ENCODE peak calls at places on chromosomes 6 and 20, in seven cellular contexts. One of them, this sample, is unnamed. For H3K4me1, the result is how much of the 10 kb centered on the place peaks cover.

GRCh38 chr20:14232650-14233049 is 104.8 kb downstream of the FLRT3 start:
- DNase-seq in breast epithelium: no peak
- DNase-seq in cardiac muscle cell: no peak
- DNase-seq in K562: no peak
- DNase-seq in GM12878: peak
- DNase-seq in lung: no peak
- DNase-seq in SK-N-SH: no peak
- DNase-seq in this sample: no peak

GRCh38 chr20:21622097-21622496 is 83.4 kb upstream of the PAX1 start:
- DNase-seq in SK-N-SH: no peak
- DNase-seq in K562: no peak
- DNase-seq in breast epithelium: no peak
- DNase-seq in cardiac muscle cell: no peak
- DNase-seq in GM12878: no peak
- DNase-seq in lung: no peak
- DNase-seq in this sample: no peak

GRCh38 chr6:124961784-124962611 is at the start of gene RNF217:
- DNase-seq in K562: peak
- DNase-seq in breast epithelium: no peak
- DNase-seq in cardiac muscle cell: peak
- DNase-seq in GM12878: no peak
- DNase-seq in lung: peak
- DNase-seq in SK-N-SH: peak
- DNase-seq in this sample: peak

GRCh38 chr6:133921249-133921859 is 31.7 kb upstream of the TBPL1 start:
- DNase-seq in breast epithelium: peak
- DNase-seq in K562: peak
- DNase-seq in cardiac muscle cell: peak
- DNase-seq in GM12878: no peak
- DNase-seq in SK-N-SH: peak
- DNase-seq in lung: peak
- DNase-seq in this sample: peak

GRCh38 chr20:11845311-11845710 is 72.4 kb upstream of the BTBD3 start:
- DNase-seq in GM12878: no peak
- DNase-seq in cardiac muscle cell: peak
- DNase-seq in K562: no peak
- DNase-seq in lung: no peak
- DNase-seq in SK-N-SH: no peak
- DNase-seq in breast epithelium: no peak
- DNase-seq in this sample: no peak

GRCh38 chr6:109239192-109239917 is 142.9 kb downstream of the CD164 start:
- DNase-seq in K562: peak
- DNase-seq in SK-N-SH: no peak
- DNase-seq in cardiac muscle cell: peak
- DNase-seq in breast epithelium: no peak
- DNase-seq in lung: no peak
- DNase-seq in GM12878: no peak
- DNase-seq in this sample: no peak

GRCh38 chr6:147285087-147285855 is 81.1 kb downstream of the STXBP5 start:
- DNase-seq in K562: peak
- DNase-seq in cardiac muscle cell: peak
- DNase-seq in SK-N-SH: peak
- DNase-seq in lung: no peak
- DNase-seq in GM12878: no peak
- DNase-seq in breast epithelium: no peak
- DNase-seq in this sample: no peak

GRCh38 chr20:49674383-49675352 is 39.0 kb downstream of the B4GALT5 start:
- DNase-seq in lung: no peak
- DNase-seq in GM12878: no peak
- DNase-seq in SK-N-SH: no peak
- DNase-seq in K562: no peak
- DNase-seq in breast epithelium: no peak
- DNase-seq in cardiac muscle cell: peak
- DNase-seq in this sample: no peak

GRCh38 chr6:8857160-8857559 is 421.8 kb upstream of the SLC35B3 start:
- DNase-seq in lung: no peak
- DNase-seq in breast epithelium: no peak
- DNase-seq in SK-N-SH: no peak
- DNase-seq in K562: no peak
- DNase-seq in cardiac muscle cell: no peak
- DNase-seq in GM12878: no peak
- DNase-seq in this sample: no peak

GRCh38 chr6:165448210-165448609 is 138.8 kb upstream of the C6orf118 start:
- DNase-seq in K562: no peak
- DNase-seq in breast epithelium: no peak
- DNase-seq in SK-N-SH: no peak
- DNase-seq in cardiac muscle cell: no peak
- DNase-seq in lung: no peak
- DNase-seq in GM12878: no peak
- DNase-seq in this sample: no peak

GRCh38 chr20:41200446-41201202 is 63.3 kb downstream of the PLCG1 start:
- DNase-seq in GM12878: no peak
- DNase-seq in SK-N-SH: no peak
- DNase-seq in breast epithelium: no peak
- DNase-seq in lung: no peak
- DNase-seq in cardiac muscle cell: peak
- DNase-seq in K562: no peak
- DNase-seq in this sample: no peak

DNA sequence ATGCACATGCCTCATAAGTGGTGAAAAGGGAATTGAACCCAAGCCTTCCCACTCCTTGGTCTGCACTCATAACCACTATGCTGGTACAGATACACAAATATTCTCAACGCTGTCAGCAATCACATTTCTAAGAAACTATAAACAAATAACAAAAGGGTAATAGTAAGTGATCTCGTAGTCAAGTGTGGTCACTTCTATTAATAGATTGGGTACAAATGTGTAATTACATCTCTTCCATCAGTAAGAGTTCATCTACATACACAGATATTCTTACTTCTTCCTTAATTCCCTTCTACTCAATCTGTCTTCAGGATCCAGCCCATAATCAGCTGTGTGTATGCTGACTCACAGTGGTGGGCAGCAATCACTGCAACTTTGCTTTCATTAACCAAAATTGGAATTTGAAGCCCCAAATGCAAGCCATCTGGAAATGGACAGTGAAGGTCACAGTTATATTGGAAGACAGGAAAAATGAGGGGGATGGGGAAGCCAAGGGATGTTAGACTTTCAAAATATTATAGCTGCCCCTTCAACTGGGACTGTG is 6.7 kb downstream of the PRSS35 start:
- DNase-seq in K562: no peak
- DNase-seq in SK-N-SH: peak
- DNase-seq in breast epithelium: no peak
- DNase-seq in GM12878: no peak
- DNase-seq in cardiac muscle cell: peak
- DNase-seq in lung: no peak
- DNase-seq in this sample: no peak
- TF ChIP-seq CTCF in K562: peak
- TF ChIP-seq CTCF in SK-N-SH: peak
- TF ChIP-seq CTCF in breast epithelium: no peak
- TF ChIP-seq CTCF in GM12878: peak
- TF ChIP-seq CTCF in cardiac muscle cell: peak
- TF ChIP-seq CTCF in lung: no peak
- TF ChIP-seq CTCF in this sample: no peak

GRCh38 chr6:157996918-157997702 is 15.4 kb downstream of the SYNJ2 start:
- DNase-seq in cardiac muscle cell: no peak
- DNase-seq in SK-N-SH: no peak
- DNase-seq in K562: peak
- DNase-seq in GM12878: no peak
- DNase-seq in breast epithelium: no peak
- DNase-seq in lung: no peak
- DNase-seq in this sample: peak
- H3K4me1 ChIP-seq in cardiac muscle cell: under half
- H3K4me1 ChIP-seq in SK-N-SH: under half
- H3K4me1 ChIP-seq in K562: under half
- H3K4me1 ChIP-seq in GM12878: under half
- H3K4me1 ChIP-seq in breast epithelium: under half
- H3K4me1 ChIP-seq in lung: under half
- H3K4me1 ChIP-seq in this sample: half or more

GRCh38 chr6:37987559-37987958 is 168.0 kb downstream of the ZFAND3 start:
- DNase-seq in lung: no peak
- DNase-seq in cardiac muscle cell: no peak
- DNase-seq in K562: no peak
- DNase-seq in SK-N-SH: no peak
- DNase-seq in GM12878: no peak
- DNase-seq in breast epithelium: no peak
- DNase-seq in this sample: no peak
- TF ChIP-seq CTCF in lung: no peak
- TF ChIP-seq CTCF in cardiac muscle cell: no peak
- TF ChIP-seq CTCF in K562: no peak
- TF ChIP-seq CTCF in SK-N-SH: no peak
- TF ChIP-seq CTCF in GM12878: no peak
- TF ChIP-seq CTCF in breast epithelium: no peak
- TF ChIP-seq CTCF in this sample: no peak

GRCh38 chr6:31467151-31467550 is 30.8 kb upstream of the MICB start:
- DNase-seq in GM12878: no peak
- DNase-seq in breast epithelium: no peak
- DNase-seq in lung: no peak
- DNase-seq in cardiac muscle cell: no peak
- DNase-seq in K562: no peak
- DNase-seq in SK-N-SH: no peak
- DNase-seq in this sample: no peak

GRCh38 chr6:31466466-31466865 is 31.5 kb upstream of the MICB start:
- DNase-seq in cardiac muscle cell: no peak
- DNase-seq in breast epithelium: no peak
- DNase-seq in GM12878: no peak
- DNase-seq in SK-N-SH: no peak
- DNase-seq in K562: no peak
- DNase-seq in lung: no peak
- DNase-seq in this sample: no peak

GRCh38 chr6:31465718-31466117 is 32.2 kb upstream of the MICB start:
- DNase-seq in breast epithelium: no peak
- DNase-seq in SK-N-SH: no peak
- DNase-seq in K562: no peak
- DNase-seq in lung: no peak
- DNase-seq in cardiac muscle cell: no peak
- DNase-seq in GM12878: no peak
- DNase-seq in this sample: no peak

GRCh38 chr6:31470801-31471200 is 27.1 kb upstream of the MICB start:
- DNase-seq in GM12878: no peak
- DNase-seq in K562: no peak
- DNase-seq in SK-N-SH: no peak
- DNase-seq in breast epithelium: no peak
- DNase-seq in lung: no peak
- DNase-seq in cardiac muscle cell: no peak
- DNase-seq in this sample: no peak

GRCh38 chr6:31468316-31468715 is 29.6 kb upstream of the MICB start:
- DNase-seq in cardiac muscle cell: peak
- DNase-seq in lung: no peak
- DNase-seq in K562: no peak
- DNase-seq in GM12878: no peak
- DNase-seq in breast epithelium: no peak
- DNase-seq in SK-N-SH: no peak
- DNase-seq in this sample: no peak
- H3K4me1 ChIP-seq in cardiac muscle cell: under half
- H3K4me1 ChIP-seq in lung: under half
- H3K4me1 ChIP-seq in K562: under half
- H3K4me1 ChIP-seq in GM12878: under half
- H3K4me1 ChIP-seq in breast epithelium: under half
- H3K4me1 ChIP-seq in SK-N-SH: under half
- H3K4me1 ChIP-seq in this sample: under half

DNA sequence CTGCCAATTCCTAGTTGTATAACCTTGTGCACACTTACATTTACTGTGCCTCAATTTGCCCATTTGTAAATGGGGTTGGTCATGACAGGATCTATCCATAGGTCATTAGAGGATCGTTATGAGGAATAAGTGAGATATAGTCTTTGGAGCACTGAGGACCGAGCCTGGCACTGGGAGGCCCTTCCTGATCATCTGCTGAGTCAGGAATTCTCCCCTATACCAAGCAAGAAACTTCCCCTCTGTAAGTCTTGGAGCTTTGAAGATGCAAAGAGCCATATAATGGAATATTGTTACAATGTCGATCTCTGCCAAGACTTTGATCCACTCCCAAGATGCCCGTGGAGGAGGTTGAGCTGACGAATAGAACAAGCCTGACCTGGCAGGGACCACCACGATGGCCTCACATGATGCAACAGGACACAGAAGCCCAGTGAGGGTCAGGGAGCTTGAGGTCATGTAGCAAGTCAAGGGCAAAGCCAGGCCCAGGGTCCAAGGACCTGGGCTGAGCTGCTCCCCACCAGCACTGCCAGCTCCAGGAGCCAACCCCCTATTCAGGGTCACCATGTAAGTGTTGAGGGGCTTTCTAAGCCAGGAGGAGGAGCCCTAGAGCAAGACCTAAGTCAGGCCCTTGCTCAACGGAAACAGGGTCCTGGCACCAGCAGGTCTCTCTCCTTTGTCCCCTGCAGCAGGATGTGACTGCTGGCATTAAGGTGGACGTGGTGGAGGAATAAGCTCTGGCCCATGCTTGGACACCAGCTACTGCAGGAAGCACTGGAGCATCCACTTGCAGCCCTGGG is 16.7 kb downstream of the PDRG1 start:
- DNase-seq in K562: no peak
- DNase-seq in lung: no peak
- DNase-seq in SK-N-SH: peak
- DNase-seq in GM12878: no peak
- DNase-seq in cardiac muscle cell: no peak
- DNase-seq in breast epithelium: no peak
- DNase-seq in this sample: no peak
- TF ChIP-seq CTCF in K562: peak
- TF ChIP-seq CTCF in lung: no peak
- TF ChIP-seq CTCF in SK-N-SH: no peak
- TF ChIP-seq CTCF in GM12878: no peak
- TF ChIP-seq CTCF in cardiac muscle cell: no peak
- TF ChIP-seq CTCF in breast epithelium: no peak
- TF ChIP-seq CTCF in this sample: no peak

DNA sequence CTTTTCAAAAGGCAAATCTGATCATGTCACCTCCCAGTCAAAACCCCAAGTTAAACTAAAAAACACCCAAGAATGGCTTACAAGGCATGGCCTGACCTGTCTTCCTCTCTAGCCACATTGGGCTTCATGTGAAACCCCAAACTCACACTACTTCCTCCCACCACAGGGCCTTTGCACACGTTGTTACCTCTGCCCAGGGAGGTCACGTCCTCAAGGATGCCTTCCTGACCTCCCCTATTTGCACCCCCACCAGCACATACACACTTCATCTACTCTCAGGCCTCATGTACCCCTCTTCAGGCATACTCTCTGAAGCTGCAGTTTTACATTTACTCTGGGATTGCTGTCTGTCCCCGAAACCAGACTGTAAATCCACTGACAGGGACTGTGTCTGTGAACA is 6.1 kb downstream of the EZR start:
- DNase-seq in breast epithelium: no peak
- DNase-seq in K562: no peak
- DNase-seq in SK-N-SH: no peak
- DNase-seq in lung: no peak
- DNase-seq in cardiac muscle cell: no peak
- DNase-seq in GM12878: no peak
- DNase-seq in this sample: no peak
- H3K4me1 ChIP-seq in breast epithelium: under half
- H3K4me1 ChIP-seq in K562: under half
- H3K4me1 ChIP-seq in SK-N-SH: under half
- H3K4me1 ChIP-seq in lung: under half
- H3K4me1 ChIP-seq in cardiac muscle cell: half or more
- H3K4me1 ChIP-seq in GM12878: half or more
- H3K4me1 ChIP-seq in this sample: half or more